ENCODE peak calls at places on chromosomes 16 and 17, in five cellular contexts. Z, I, F, Q and M are unnamed samples. For H3K27me3, the result is how much of the 10 kb centered on the place peaks cover.

GRCh38 chr17:34447406-34447805 is 84.4 kb upstream of the CCL1 start:
- DNase-seq in Z (no peak), I (no peak), F (no peak), Q (no peak), M (no peak)

GRCh38 chr17:35116845-35117244 is 2.8 kb downstream of the RAD51D start:
- DNase-seq in Z (peak), I (no peak), F (no peak), Q (no peak), M (no peak)

GRCh38 chr17:27968206-27968732 is 74.2 kb upstream of the NLK start:
- DNase-seq in Z (no peak), I (no peak), F (peak), Q (no peak), M (no peak)

GRCh38 chr17:81534157-81535006 is 6.2 kb downstream of the FSCN2 start:
- DNase-seq in Z (no peak), I (no peak), F (no peak), Q (no peak), M (no peak)

GRCh38 chr17:4739122-4740024 is at the start of the genes CXCL16 and ZMYND15:
- DNase-seq in Z (peak), I (no peak), F (peak), Q (no peak), M (peak)

GRCh38 chr17:64213995-64214507 is 49.0 kb downstream of the TEX2 start:
- DNase-seq in Z (no peak), I (no peak), F (no peak), Q (no peak), M (no peak)

GRCh38 chr17:28547623-28548416 is 4.6 kb downstream of the UNC119 start:
- DNase-seq in Z (peak), I (peak), F (peak), Q (no peak), M (peak)

GRCh38 chr17:34351041-34351575 is 5.2 kb upstream of the CCL13 start:
- DNase-seq in Z (no peak), I (no peak), F (no peak), Q (no peak), M (no peak)

GRCh38 chr16:3734084-3734757 is 16.9 kb upstream of the TRAP1 start:
- DNase-seq in Z (no peak), I (no peak), F (no peak), Q (no peak), M (no peak)

GRCh38 chr17:80063815-80064585 is 27.6 kb downstream of the CCDC40 start:
- DNase-seq in Z (no peak), I (peak), F (peak), Q (no peak), M (peak)

GRCh38 chr16:78478267-78478821 is 378.9 kb downstream of the WWOX start:
- DNase-seq in Z (peak), I (no peak), F (no peak), Q (no peak), M (no peak)

GRCh38 chr16:80746231-80746630 is 58.2 kb downstream of the CDYL2 start:
- DNase-seq in Z (no peak), I (no peak), F (no peak), Q (no peak), M (no peak)

GRCh38 chr16:83305092-83305491 is 502.7 kb upstream of the HSBP1 start:
- DNase-seq in Z (no peak), I (peak), F (no peak), Q (no peak), M (no peak)

GRCh38 chr17:57092171-57092570 is 7.1 kb downstream of the AKAP1 start:
- DNase-seq in Z (no peak), I (peak), F (peak), Q (no peak), M (no peak)

GRCh38 chr17:59440757-59441458 is 109.5 kb downstream of the YPEL2 start:
- DNase-seq in Z (peak), I (peak), F (peak), Q (peak), M (peak)

GRCh38 chr17:29131814-29132682 is 48.1 kb downstream of the MYO18A start:
- DNase-seq in Z (no peak), I (peak), F (no peak), Q (no peak), M (peak)

GRCh38 chr17:47687748-47688147 is 6.2 kb upstream of the TBKBP1 start:
- DNase-seq in Z (peak), I (peak), F (peak), Q (no peak), M (no peak)

GRCh38 chr17:59972778-59973177 is 8.2 kb upstream of the RNFT1 start:
- DNase-seq in Z (no peak), I (peak), F (no peak), Q (no peak), M (no peak)

GRCh38 chr17:17868637-17869522 is 32.1 kb upstream of the SREBF1 start:
- DNase-seq in Z (peak), I (peak), F (no peak), Q (no peak), M (no peak)

GRCh38 chr17:8742828-8743227 is 1.8 kb downstream of the CCDC42 start:
- DNase-seq in Z (no peak), I (no peak), F (no peak), Q (no peak), M (no peak)

GRCh38 chr16:29789775-29790182 is 772 bp upstream of the KIF22 start:
- DNase-seq in Z (no peak), I (no peak), F (no peak), Q (no peak), M (no peak)

GRCh38 chr17:43006639-43007551 is at the start of gene IFI35:
- DNase-seq in Z (peak), I (peak), F (peak), Q (peak), M (peak)

GRCh38 chr16:79307214-79307613 is 293.3 kb downstream of the MAF start:
- DNase-seq in Z (no peak), I (no peak), F (peak), Q (no peak), M (peak)

GRCh38 chr17:61053469-61053868 is 346.2 kb upstream of the TBX2 start:
- DNase-seq in Z (no peak), I (no peak), F (no peak), Q (no peak), M (no peak)

GRCh38 chr16:88938933-88939813 is 37.8 kb downstream of the CBFA2T3 start:
- DNase-seq in Z (no peak), I (no peak), F (no peak), Q (no peak), M (peak)

GRCh38 chr16:3748307-3748706 is 31.0 kb upstream of the TRAP1 start:
- DNase-seq in Z (no peak), I (no peak), F (no peak), Q (no peak), M (no peak)

GRCh38 chr17:41907185-41907556 is 11.6 kb downstream of the ACLY start:
- DNase-seq in Z (no peak), I (peak), F (peak), Q (no peak), M (no peak)

GRCh38 chr16:1785846-1786170 is 3.0 kb downstream of the NUBP2 start:
- DNase-seq in Z (no peak), I (no peak), F (no peak), Q (no peak), M (peak)

GRCh38 chr17:30922235-30922993 is 669 bp downstream of the ADAP2 start:
- DNase-seq in Z (peak), I (no peak), F (no peak), Q (no peak), M (peak)

GRCh38 chr16:30381351-30382041 is 865 bp downstream of the SEPTIN1 start:
- DNase-seq in Z (no peak), I (no peak), F (no peak), Q (no peak), M (no peak)

GRCh38 chr17:48520631-48521045 is 10.2 kb downstream of the HOXB1 start:
- DNase-seq in Z (peak), I (peak), F (no peak), Q (no peak), M (no peak)

GRCh38 chr17:10033982-10034381 is 128.9 kb upstream of the RCVRN start:
- DNase-seq in Z (no peak), I (no peak), F (peak), Q (no peak), M (no peak)

GRCh38 chr16:46883353-46883689 is 841 bp upstream of the GPT2 start:
- DNase-seq in Z (peak), I (no peak), F (peak), Q (no peak), M (no peak)

GRCh38 chr16:85554791-85555548 is 58.2 kb upstream of the GSE1 start:
- DNase-seq in Z (peak), I (peak), F (peak), Q (no peak), M (peak)

GRCh38 chr16:85556456-85557082 is 56.6 kb upstream of the GSE1 start:
- DNase-seq in Z (peak), I (no peak), F (peak), Q (no peak), M (peak)

GRCh38 chr16:85555549-85556455 is 57.3 kb upstream of the GSE1 start:
- DNase-seq in Z (no peak), I (no peak), F (peak), Q (no peak), M (peak)

GRCh38 chr16:85557976-85558589 is 55.0 kb upstream of the GSE1 start:
- DNase-seq in Z (no peak), I (no peak), F (no peak), Q (no peak), M (no peak)

GRCh38 chr16:85557083-85557975 is 55.8 kb upstream of the GSE1 start:
- DNase-seq in Z (peak), I (no peak), F (no peak), Q (no peak), M (no peak)
- H3K27me3 ChIP-seq in Z (half or more), I (under half), F (under half), Q (under half), M (under half)

GRCh38 chr16:67278773-67279295 is 498 bp upstream of the PLEKHG4 start:
- DNase-seq in Z (peak), I (no peak), F (peak), Q (no peak), M (peak)
- TF ChIP-seq CTCF in Z (peak), I (peak), F (no peak), Q (no peak), M (no peak)

GRCh38 chr17:58308173-58308984 is 20.2 kb downstream of the TSPOAP1 start:
- DNase-seq in Z (peak), I (no peak), F (no peak), Q (no peak), M (no peak)
- H3K27me3 ChIP-seq in Z (under half), I (under half), F (under half), Q (under half), M (under half)

GRCh38 chr16:17468611-17469010 is 2.1 kb downstream of the XYLT1 start:
- DNase-seq in Z (peak), I (no peak), F (no peak), Q (no peak), M (no peak)
- TF ChIP-seq CTCF in Z (no peak), I (no peak), F (no peak), Q (no peak), M (no peak)

GRCh38 chr17:78235885-78236284 is 4.5 kb downstream of the TMEM235 start:
- DNase-seq in Z (no peak), I (no peak), F (no peak), Q (no peak), M (no peak)
- H3K27me3 ChIP-seq in Z (under half), I (under half), F (under half), Q (under half), M (under half)

GRCh38 chr16:57166951-57167350 is 18.9 kb downstream of the PSME3IP1 start:
- DNase-seq in Z (no peak), I (peak), F (peak), Q (no peak), M (no peak)

GRCh38 chr16:57169327-57169726 is 16.5 kb downstream of the PSME3IP1 start:
- DNase-seq in Z (peak), I (peak), F (no peak), Q (no peak), M (no peak)

GRCh38 chr16:57167537-57167936 is 18.3 kb downstream of the PSME3IP1 start:
- DNase-seq in Z (no peak), I (no peak), F (no peak), Q (no peak), M (no peak)

GRCh38 chr16:57165923-57166322 is 19.9 kb downstream of the PSME3IP1 start:
- DNase-seq in Z (no peak), I (peak), F (no peak), Q (no peak), M (no peak)

DNA sequence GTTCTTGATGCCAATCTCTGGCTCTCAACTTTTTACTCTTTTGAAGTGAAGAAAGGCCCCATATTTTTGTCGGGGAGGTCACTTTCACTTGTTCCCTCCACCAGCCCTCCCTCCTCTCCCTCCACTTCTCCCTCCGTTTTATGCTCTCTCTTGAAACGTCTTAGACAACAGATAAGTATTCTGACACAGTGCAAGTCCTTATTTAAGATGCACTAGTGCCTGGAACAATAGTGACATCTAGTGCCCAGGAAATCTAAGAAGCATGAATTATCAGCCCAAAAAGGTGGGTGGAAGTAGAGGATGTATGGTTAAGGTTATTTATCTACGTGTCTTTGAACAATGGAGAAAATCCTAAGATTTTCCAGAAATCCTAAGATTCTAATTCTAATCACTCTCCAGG is 17.9 kb downstream of the PSME3IP1 start:
- DNase-seq in Z (peak), I (peak), F (no peak), Q (no peak), M (no peak)
- TF ChIP-seq CTCF in Z (peak), I (peak), F (peak), Q (peak), M (peak)

GRCh38 chr16:87553174-87553573 is 49.1 kb upstream of the JPH3 start:
- DNase-seq in Z (no peak), I (no peak), F (no peak), Q (no peak), M (no peak)

GRCh38 chr16:87552772-87553171 is 49.5 kb upstream of the JPH3 start:
- DNase-seq in Z (no peak), I (no peak), F (no peak), Q (no peak), M (no peak)

GRCh38 chr16:87556941-87557459 is 45.3 kb upstream of the JPH3 start:
- DNase-seq in Z (no peak), I (peak), F (peak), Q (no peak), M (peak)

GRCh38 chr16:87555647-87556046 is 46.7 kb upstream of the JPH3 start:
- DNase-seq in Z (no peak), I (no peak), F (no peak), Q (no peak), M (no peak)

GRCh38 chr16:87554754-87555427 is 47.4 kb upstream of the JPH3 start:
- DNase-seq in Z (no peak), I (no peak), F (no peak), Q (no peak), M (no peak)
- H3K27me3 ChIP-seq in Z (under half), I (under half), F (under half), Q (under half), M (under half)